ENCODE peak calls at places on chromosomes 11 and 22, in six cellular contexts. L, S, V, J, X and C are unnamed samples.

GRCh38 chr11:68010058-68011041 is at the start of gene ALDH3B1:
- DNase-seq in L (peak), S (peak), V (peak), J (peak), X (no peak), C (no peak)

GRCh38 chr11:65055538-65055937 is 2.8 kb downstream of the NAALADL1 start:
- DNase-seq in L (no peak), S (no peak), V (no peak), J (no peak), X (no peak), C (no peak)

GRCh38 chr11:2754008-2754407 is 54.2 kb upstream of the KCNQ1OT1 start:
- DNase-seq in L (no peak), S (no peak), V (no peak), J (no peak), X (no peak), C (no peak)

GRCh38 chr22:35622132-35622913 is 5.2 kb upstream of the MB start:
- DNase-seq in L (no peak), S (no peak), V (peak), J (no peak), X (no peak), C (no peak)

GRCh38 chr11:107018274-107018901 is at the start of gene GUCY1A2:
- DNase-seq in L (no peak), S (no peak), V (peak), J (no peak), X (no peak), C (peak)

GRCh38 chr11:118321386-118322082 is 17.0 kb downstream of the CD3E start:
- DNase-seq in L (no peak), S (no peak), V (no peak), J (peak), X (no peak), C (no peak)

GRCh38 chr11:130854483-130854882 is 61.8 kb downstream of the SNX19 start:
- DNase-seq in L (no peak), S (no peak), V (no peak), J (no peak), X (peak), C (no peak)

GRCh38 chr22:30167734-30168133 is 78.8 kb downstream of the LIF start:
- DNase-seq in L (no peak), S (no peak), V (no peak), J (no peak), X (no peak), C (no peak)

GRCh38 chr11:87092159-87092558 is 54.4 kb downstream of the TMEM135 start:
- DNase-seq in L (no peak), S (no peak), V (no peak), J (no peak), X (no peak), C (no peak)

GRCh38 chr11:831132-831864 is 1.5 kb upstream of the CD151 start:
- DNase-seq in L (no peak), S (no peak), V (no peak), J (no peak), X (no peak), C (no peak)

GRCh38 chr11:126358763-126359160 is 3.3 kb downstream of the ST3GAL4 start:
- DNase-seq in L (no peak), S (no peak), V (peak), J (no peak), X (no peak), C (no peak)

GRCh38 chr11:6570691-6571427 is 32.6 kb downstream of the RRP8 start:
- DNase-seq in L (no peak), S (no peak), V (no peak), J (no peak), X (no peak), C (no peak)

GRCh38 chr11:66407651-66408050 is 13.2 kb upstream of the NPAS4 start:
- DNase-seq in L (peak), S (no peak), V (no peak), J (no peak), X (no peak), C (no peak)

GRCh38 chr11:116505466-116506247 is 267.1 kb downstream of the BUD13 start:
- DNase-seq in L (no peak), S (no peak), V (peak), J (no peak), X (no peak), C (no peak)

GRCh38 chr11:30583505-30584280 is 2.5 kb downstream of the MPPED2 start:
- DNase-seq in L (no peak), S (no peak), V (peak), J (no peak), X (no peak), C (no peak)

GRCh38 chr11:46003647-46004046 is 81.2 kb downstream of the LARGE2 start:
- DNase-seq in L (no peak), S (no peak), V (no peak), J (no peak), X (no peak), C (no peak)

GRCh38 chr11:3109434-3109833 is 52.2 kb upstream of the CARS1 start:
- DNase-seq in L (no peak), S (no peak), V (no peak), J (no peak), X (no peak), C (no peak)

GRCh38 chr11:100687630-100688395 is 725 bp downstream of the ARHGAP42 start:
- DNase-seq in L (peak), S (peak), V (peak), J (peak), X (no peak), C (peak)

GRCh38 chr11:70191495-70192140 is 11.5 kb upstream of the FADD start:
- DNase-seq in L (peak), S (peak), V (peak), J (peak), X (no peak), C (peak)

GRCh38 chr22:35476341-35476740 is 64.3 kb upstream of the RASD2 start:
- DNase-seq in L (no peak), S (no peak), V (no peak), J (no peak), X (no peak), C (no peak)

GRCh38 chr22:35538801-35539321 is 1.8 kb upstream of the RASD2 start:
- DNase-seq in L (no peak), S (peak), V (peak), J (no peak), X (no peak), C (no peak)

GRCh38 chr11:7576671-7577225 is 62.9 kb downstream of the PPFIBP2 start:
- DNase-seq in L (no peak), S (no peak), V (no peak), J (no peak), X (no peak), C (no peak)

GRCh38 chr22:22593964-22594656 is 35.0 kb upstream of the PRAME start:
- DNase-seq in L (peak), S (peak), V (peak), J (peak), X (no peak), C (peak)

GRCh38 chr22:48947636-48948035 is 880.0 kb downstream of the BRD1 start:
- DNase-seq in L (no peak), S (no peak), V (no peak), J (no peak), X (no peak), C (no peak)

GRCh38 chr11:96466607-96467006 is 76.8 kb downstream of the JRKL start:
- DNase-seq in L (no peak), S (no peak), V (no peak), J (no peak), X (no peak), C (no peak)

GRCh38 chr22:37735054-37735453 is 38.2 kb downstream of the TRIOBP start:
- DNase-seq in L (peak), S (no peak), V (peak), J (peak), X (no peak), C (no peak)

GRCh38 chr11:2529636-2530035 is 84.8 kb downstream of the KCNQ1 start:
- DNase-seq in L (no peak), S (no peak), V (no peak), J (no peak), X (no peak), C (no peak)

GRCh38 chr11:6812391-6813005 is 13.0 kb upstream of the OR6A2 start:
- DNase-seq in L (peak), S (peak), V (no peak), J (peak), X (peak), C (peak)

GRCh38 chr22:39369186-39369585 is 19.4 kb downstream of the SYNGR1 start:
- DNase-seq in L (no peak), S (no peak), V (no peak), J (no peak), X (no peak), C (no peak)

GRCh38 chr11:13687271-13687670 is 18.8 kb downstream of the FAR1 start:
- DNase-seq in L (no peak), S (no peak), V (no peak), J (no peak), X (no peak), C (no peak)

GRCh38 chr22:36606114-36606513 is 77.1 kb upstream of the EIF3D start:
- DNase-seq in L (no peak), S (no peak), V (no peak), J (no peak), X (no peak), C (no peak)

GRCh38 chr11:125903753-125904659 is at the start of gene DDX25:
- DNase-seq in L (no peak), S (no peak), V (peak), J (no peak), X (no peak), C (peak)

GRCh38 chr11:1554981-1555712 is 16.9 kb downstream of the DUSP8 start:
- DNase-seq in L (no peak), S (no peak), V (peak), J (no peak), X (no peak), C (no peak)

GRCh38 chr11:84260862-84261261 is 974.7 kb upstream of the CCDC90B start:
- DNase-seq in L (no peak), S (no peak), V (no peak), J (no peak), X (no peak), C (no peak)

GRCh38 chr11:12893787-12894672 is 115.1 kb upstream of the RASSF10 start:
- DNase-seq in L (peak), S (peak), V (peak), J (peak), X (no peak), C (peak)

GRCh38 chr11:10329935-10330334 is 25.1 kb downstream of the ADM start:
- DNase-seq in L (no peak), S (no peak), V (no peak), J (no peak), X (no peak), C (no peak)
- TF ChIP-seq ZNF274 in L (no peak), S (no peak), V (no peak), J (no peak), X (no peak), C (no peak)

DNA sequence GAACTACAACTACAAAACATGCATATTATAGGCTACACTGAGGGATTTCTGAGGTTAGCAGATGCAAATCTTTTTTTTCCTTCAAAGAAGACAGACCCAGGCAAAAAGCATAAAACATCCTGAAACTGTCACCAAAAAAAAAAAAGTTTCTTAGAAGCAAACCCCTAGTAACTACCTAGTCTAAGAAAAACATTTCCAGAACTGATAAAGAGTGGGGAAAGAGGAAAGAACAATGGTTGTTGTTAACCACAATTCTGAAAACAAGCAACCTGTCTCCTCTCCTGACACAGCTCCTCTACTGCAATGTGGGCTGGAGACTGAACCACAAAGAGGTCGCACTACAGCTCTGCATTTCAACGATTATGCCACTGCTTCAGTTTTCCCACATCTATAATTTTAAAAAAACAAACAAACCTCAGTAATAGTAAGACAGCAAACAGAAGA is 15.0 kb downstream of the DENND5A start:
- DNase-seq in L (peak), S (no peak), V (no peak), J (no peak), X (peak), C (no peak)
- TF ChIP-seq ZNF274 in L (no peak), S (no peak), V (no peak), J (no peak), X (no peak), C (no peak)

GRCh38 chr11:60952742-60953170 is 780 bp upstream of the SLC15A3 start:
- DNase-seq in L (no peak), S (no peak), V (no peak), J (no peak), X (no peak), C (no peak)

GRCh38 chr11:60950024-60950423 is 2.0 kb downstream of the SLC15A3 start:
- DNase-seq in L (no peak), S (no peak), V (no peak), J (no peak), X (no peak), C (no peak)

GRCh38 chr11:60951611-60951908 is 416 bp downstream of the SLC15A3 start:
- DNase-seq in L (no peak), S (no peak), V (no peak), J (no peak), X (no peak), C (no peak)

GRCh38 chr11:60951909-60952741 is at the start of gene SLC15A3:
- DNase-seq in L (no peak), S (no peak), V (peak), J (no peak), X (peak), C (no peak)

GRCh38 chr11:60950933-60951610 is 904 bp downstream of the SLC15A3 start:
- DNase-seq in L (no peak), S (no peak), V (peak), J (no peak), X (no peak), C (no peak)
- TF ChIP-seq ZNF274 in L (no peak), S (no peak), V (no peak), J (no peak), X (no peak), C (no peak)

GRCh38 chr22:46892866-46893265 is 130.4 kb downstream of the TBC1D22A start:
- DNase-seq in L (no peak), S (no peak), V (no peak), J (no peak), X (no peak), C (no peak)
- TF ChIP-seq ZNF274 in L (no peak), S (no peak), V (no peak), J (no peak), X (no peak), C (no peak)

GRCh38 chr22:43376765-43377485 is 33.8 kb upstream of the SCUBE1 start:
- DNase-seq in L (no peak), S (no peak), V (no peak), J (no peak), X (peak), C (no peak)
- TF ChIP-seq ZNF274 in L (no peak), S (no peak), V (no peak), J (no peak), X (no peak), C (no peak)

DNA sequence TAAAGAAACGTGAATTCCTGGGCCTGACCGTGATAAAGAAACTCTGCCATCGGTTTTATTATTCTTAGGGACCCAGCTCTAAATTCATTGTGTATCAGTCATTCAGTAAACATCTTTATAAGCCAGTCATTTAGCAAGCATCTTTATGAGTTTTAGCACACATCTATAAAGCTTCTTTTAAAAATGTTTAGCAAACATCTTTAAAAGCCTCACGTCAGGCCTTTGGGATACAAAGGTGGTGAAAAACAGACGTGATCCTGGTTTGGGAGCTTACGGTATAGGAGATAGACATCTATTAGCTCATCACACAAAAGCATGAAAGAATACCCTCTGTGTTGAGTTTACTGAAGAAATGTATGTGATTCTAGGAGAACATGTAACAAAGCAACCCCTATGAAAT is 320.2 kb downstream of the LARGE1 start:
- DNase-seq in L (no peak), S (no peak), V (no peak), J (no peak), X (no peak), C (no peak)
- TF ChIP-seq ZNF274 in L (no peak), S (no peak), V (no peak), J (no peak), X (no peak), C (no peak)

DNA sequence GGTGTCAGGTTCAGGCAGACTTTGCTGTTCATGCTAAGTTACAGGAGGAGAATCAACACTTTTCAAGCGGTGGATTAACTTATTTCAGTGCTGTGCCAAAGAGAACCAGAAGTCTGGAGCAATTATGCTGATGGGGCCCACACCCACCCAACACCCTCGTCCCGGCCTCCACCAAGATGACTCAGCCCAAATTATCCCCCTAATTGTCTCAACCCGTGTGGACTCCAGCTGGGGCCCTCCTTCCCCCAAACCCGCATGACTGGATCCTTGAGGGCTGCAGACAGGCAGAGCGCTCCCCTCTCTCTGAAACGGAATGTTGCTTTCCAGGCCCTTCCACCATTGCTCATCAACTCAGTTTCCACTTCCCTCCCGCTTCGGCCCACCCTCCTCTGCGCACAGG is 34.6 kb upstream of the MN1 start:
- DNase-seq in L (no peak), S (no peak), V (no peak), J (no peak), X (no peak), C (no peak)
- TF ChIP-seq ZNF274 in L (no peak), S (no peak), V (no peak), J (no peak), X (no peak), C (no peak)